ENCODE peak calls at places on chromosomes 4 and X, in ten cellular contexts. L is right lobe of liver, Q is K562, T is ovary, M is upper lobe of left lung, J is HepG2, C is thyroid gland, F is breast epithelium, I is Peyer's patch, H is lower leg skin. V is an unnamed sample.

GRCh38 chr4:73435984-73436383 is at the start of gene AFP:
- DNase-seq in L (no peak), Q (no peak), T (no peak), M (no peak), J (peak), C (no peak), F (no peak), I (no peak), H (no peak), V (no peak)

GRCh38 chr4:173924561-173924960 is 358.9 kb downstream of the FBXO8 start:
- DNase-seq in L (no peak), Q (no peak), T (no peak), M (no peak), J (no peak), C (no peak), F (no peak), I (no peak), H (no peak), V (no peak)

GRCh38 chrX:46967547-46967946 is 55.3 kb downstream of the JADE3 start:
- DNase-seq in L (no peak), Q (no peak), T (no peak), M (no peak), J (no peak), C (peak), F (no peak), I (no peak), H (no peak), V (no peak)

GRCh38 chr4:1570291-1571164 is 113.6 kb downstream of the FAM53A start:
- DNase-seq in L (no peak), Q (no peak), T (peak), M (no peak), J (no peak), C (no peak), F (no peak), I (no peak), H (peak), V (no peak)

GRCh38 chrX:111086521-111087127 is 9.4 kb upstream of the PAK3 start:
- DNase-seq in L (no peak), Q (no peak), T (no peak), M (no peak), J (no peak), C (no peak), F (no peak), I (no peak), H (no peak), V (no peak)

GRCh38 chrX:112901821-112902732 is 61.4 kb upstream of the AMOT start:
- DNase-seq in L (no peak), Q (no peak), T (no peak), M (no peak), J (no peak), C (peak), F (no peak), I (no peak), H (no peak), V (no peak)

GRCh38 chr4:125387770-125388169 is 73.0 kb downstream of the FAT4 start:
- DNase-seq in L (no peak), Q (no peak), T (no peak), M (no peak), J (no peak), C (no peak), F (no peak), I (no peak), H (no peak), V (no peak)

GRCh38 chr4:33924239-33924638 is 2320.1 kb downstream of the ARAP2 start:
- DNase-seq in L (no peak), Q (no peak), T (no peak), M (peak), J (no peak), C (peak), F (no peak), I (no peak), H (no peak), V (no peak)

GRCh38 chr4:88933414-88933813 is 123.6 kb downstream of the FAM13A start:
- DNase-seq in L (no peak), Q (no peak), T (no peak), M (no peak), J (no peak), C (no peak), F (no peak), I (no peak), H (no peak), V (no peak)

GRCh38 chr4:81255524-81255923 is 40.5 kb upstream of the PRKG2 start:
- DNase-seq in L (no peak), Q (no peak), T (no peak), M (no peak), J (no peak), C (no peak), F (no peak), I (no peak), H (no peak), V (no peak)

GRCh38 chr4:108345862-108346530 is 177.3 kb upstream of the LEF1 start:
- DNase-seq in L (no peak), Q (no peak), T (no peak), M (no peak), J (no peak), C (no peak), F (no peak), I (no peak), H (no peak), V (no peak)

GRCh38 chrX:118637997-118638396 is 89.4 kb upstream of the IL13RA1 start:
- DNase-seq in L (no peak), Q (no peak), T (no peak), M (no peak), J (peak), C (no peak), F (no peak), I (no peak), H (no peak), V (no peak)

GRCh38 chrX:23692166-23692565 is 24.9 kb downstream of the PRDX4 start:
- DNase-seq in L (no peak), Q (no peak), T (no peak), M (no peak), J (no peak), C (peak), F (no peak), I (no peak), H (no peak), V (no peak)

GRCh38 chr4:41632481-41633073 is 94.6 kb downstream of the LIMCH1 start:
- DNase-seq in L (no peak), Q (no peak), T (no peak), M (no peak), J (no peak), C (no peak), F (no peak), I (no peak), H (no peak), V (no peak)

GRCh38 chrX:109857898-109858297 is 124.8 kb upstream of the ACSL4 start:
- DNase-seq in L (no peak), Q (no peak), T (no peak), M (no peak), J (no peak), C (no peak), F (no peak), I (no peak), H (no peak), V (no peak)

GRCh38 chr4:142984871-142985585 is 138.9 kb upstream of the INPP4B start:
- DNase-seq in L (no peak), Q (no peak), T (no peak), M (no peak), J (peak), C (no peak), F (no peak), I (no peak), H (no peak), V (peak)

GRCh38 chrX:146604196-146604595 is 205.4 kb upstream of the CXorf51B start:
- DNase-seq in L (no peak), Q (no peak), T (no peak), M (no peak), J (no peak), C (no peak), F (no peak), I (no peak), H (no peak), V (no peak)

GRCh38 chrX:155086202-155086840 is 15.0 kb downstream of the BRCC3 start:
- DNase-seq in L (peak), Q (peak), T (no peak), M (no peak), J (peak), C (peak), F (no peak), I (no peak), H (no peak), V (peak)

GRCh38 chr4:14719053-14719452 is 283.2 kb upstream of the CPEB2 start:
- DNase-seq in L (no peak), Q (no peak), T (no peak), M (peak), J (no peak), C (no peak), F (no peak), I (no peak), H (peak), V (no peak)

GRCh38 chrX:11558972-11559371 is 106.7 kb downstream of the ARHGAP6 start:
- DNase-seq in L (no peak), Q (peak), T (no peak), M (no peak), J (peak), C (peak), F (no peak), I (no peak), H (no peak), V (peak)

GRCh38 chrX:136251042-136251991 is at the start of gene MAP7D3:
- DNase-seq in L (peak), Q (peak), T (peak), M (peak), J (no peak), C (peak), F (peak), I (peak), H (peak), V (peak)

GRCh38 chrX:76815754-76816153 is 388.2 kb downstream of the MAGEE1 start:
- DNase-seq in L (no peak), Q (no peak), T (no peak), M (no peak), J (no peak), C (no peak), F (no peak), I (no peak), H (no peak), V (no peak)

GRCh38 chr4:105060628-105061027 is 86.0 kb upstream of the TET2 start:
- DNase-seq in L (no peak), Q (no peak), T (no peak), M (no peak), J (no peak), C (no peak), F (no peak), I (no peak), H (no peak), V (no peak)

GRCh38 chrX:38233891-38234807 is 13.5 kb upstream of the SRPX start:
- DNase-seq in L (no peak), Q (no peak), T (no peak), M (no peak), J (no peak), C (no peak), F (no peak), I (no peak), H (no peak), V (no peak)

GRCh38 chrX:22686138-22686541 is 313.6 kb upstream of the DDX53 start:
- DNase-seq in L (no peak), Q (no peak), T (no peak), M (no peak), J (no peak), C (peak), F (no peak), I (no peak), H (no peak), V (no peak)

GRCh38 chr4:83486457-83487129 is 1.7 kb upstream of the ABRAXAS1 start:
- DNase-seq in L (no peak), Q (no peak), T (no peak), M (no peak), J (peak), C (no peak), F (no peak), I (no peak), H (no peak), V (peak)

GRCh38 chr4:83489711-83490326 is 4.9 kb upstream of the ABRAXAS1 start:
- DNase-seq in L (no peak), Q (no peak), T (no peak), M (no peak), J (no peak), C (no peak), F (no peak), I (no peak), H (no peak), V (peak)

GRCh38 chr4:83484500-83485431 is at the start of gene ABRAXAS1:
- DNase-seq in L (peak), Q (peak), T (peak), M (peak), J (peak), C (peak), F (peak), I (peak), H (peak), V (peak)
- TF ChIP-seq POLR2A in L (peak), Q (peak), T (peak), M (peak), J (peak), C (peak), F (no peak), I (peak), H (no peak), V (peak)

DNA sequence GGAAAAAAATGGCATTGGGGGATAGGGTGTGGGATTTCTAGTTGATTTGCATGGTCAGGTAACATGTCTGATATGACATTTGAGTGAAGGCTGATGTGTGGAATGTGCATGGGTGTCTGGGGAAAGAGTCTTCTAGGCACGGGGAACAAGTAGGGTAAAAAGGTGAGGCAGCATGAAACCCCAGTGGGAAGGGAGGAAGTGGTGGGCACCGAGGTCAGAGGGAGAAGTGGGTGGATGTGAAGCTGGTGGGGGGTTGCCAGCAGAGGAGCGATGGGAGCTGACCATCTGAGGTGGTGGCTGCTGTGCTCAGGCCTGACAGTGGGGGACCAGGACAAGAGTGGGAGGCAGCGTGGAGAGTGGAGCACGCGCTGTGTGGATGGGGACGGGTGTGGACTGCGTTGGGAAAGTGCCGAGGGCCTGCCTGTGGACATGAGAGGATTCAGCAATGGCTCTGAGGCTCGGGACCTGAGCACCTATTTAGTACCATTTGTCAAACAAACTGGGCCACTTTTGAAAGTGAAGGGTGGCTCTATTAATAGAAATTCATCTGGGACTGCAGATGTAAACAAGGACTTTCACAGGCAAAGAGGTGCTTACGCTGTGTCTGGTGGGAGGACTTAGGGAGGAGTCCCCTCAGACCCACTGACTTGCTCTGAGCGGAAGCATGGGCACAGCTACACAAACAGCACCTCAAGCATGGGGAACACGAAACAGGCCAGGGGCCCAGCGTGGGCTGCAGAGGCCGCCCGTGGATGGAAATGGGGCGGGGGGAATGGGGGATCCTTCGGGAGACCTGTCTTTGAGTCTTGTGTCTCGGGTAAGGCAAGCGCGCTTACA is 16.7 kb upstream of the S100P start:
- DNase-seq in L (no peak), Q (no peak), T (no peak), M (peak), J (no peak), C (no peak), F (no peak), I (no peak), H (no peak), V (no peak)
- TF ChIP-seq POLR2A in L (no peak), Q (peak), T (no peak), M (peak), J (no peak), C (no peak), F (no peak), I (no peak), H (no peak), V (no peak)

DNA sequence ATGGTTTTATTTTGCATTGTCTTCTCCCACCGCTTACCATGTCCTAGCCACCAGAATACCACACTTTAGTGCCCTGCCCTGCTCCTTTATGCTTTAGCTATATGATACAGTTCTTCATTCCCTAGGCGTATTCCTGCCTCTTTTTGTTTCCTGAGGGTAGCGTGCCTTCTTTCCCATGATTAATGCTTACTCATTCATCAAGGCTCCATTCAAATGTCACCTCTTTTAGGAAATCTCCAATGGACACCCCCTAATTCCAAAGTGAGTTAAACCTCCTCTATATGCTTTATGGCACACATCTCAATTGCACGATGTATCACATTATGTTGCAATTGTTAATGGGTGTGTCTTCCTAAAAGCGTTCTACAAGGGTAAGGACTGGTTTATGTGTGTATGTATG is 46.2 kb downstream of the SPANXD start:
- DNase-seq in L (no peak), Q (no peak), T (no peak), M (no peak), J (no peak), C (no peak), F (no peak), I (no peak), H (no peak), V (no peak)
- TF ChIP-seq POLR2A in L (no peak), Q (no peak), T (no peak), M (no peak), J (no peak), C (no peak), F (no peak), I (no peak), H (no peak), V (no peak)

GRCh38 chr4:66691101-66691500 is 854.2 kb downstream of the CENPC start:
- DNase-seq in L (no peak), Q (no peak), T (no peak), M (no peak), J (no peak), C (no peak), F (no peak), I (no peak), H (no peak), V (no peak)
- TF ChIP-seq POLR2A in L (no peak), Q (no peak), T (no peak), M (no peak), J (no peak), C (no peak), F (no peak), I (no peak), H (no peak), V (no peak)

DNA sequence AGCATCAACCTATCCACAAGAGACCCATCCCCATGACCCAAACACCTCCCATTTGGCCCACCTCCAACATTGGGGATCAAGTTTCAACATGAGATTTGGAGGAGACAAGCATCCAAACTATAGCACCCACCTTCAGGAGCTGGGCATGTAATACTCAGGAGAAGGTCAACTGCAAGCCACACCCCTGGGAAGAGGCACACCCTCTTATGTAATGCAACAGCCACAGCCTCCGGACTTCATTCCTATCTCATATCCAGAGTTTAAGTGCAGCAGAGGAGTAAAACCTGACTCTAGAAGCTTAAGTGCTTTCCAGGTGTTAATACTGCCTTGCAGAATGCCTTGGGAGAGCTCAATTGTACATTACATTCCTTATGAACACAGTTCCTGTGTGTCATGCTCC is 197.4 kb downstream of the PTTG2 start:
- DNase-seq in L (no peak), Q (no peak), T (no peak), M (peak), J (no peak), C (no peak), F (no peak), I (no peak), H (no peak), V (peak)
- TF ChIP-seq POLR2A in L (no peak), Q (no peak), T (no peak), M (no peak), J (no peak), C (no peak), F (no peak), I (no peak), H (no peak), V (no peak)

DNA sequence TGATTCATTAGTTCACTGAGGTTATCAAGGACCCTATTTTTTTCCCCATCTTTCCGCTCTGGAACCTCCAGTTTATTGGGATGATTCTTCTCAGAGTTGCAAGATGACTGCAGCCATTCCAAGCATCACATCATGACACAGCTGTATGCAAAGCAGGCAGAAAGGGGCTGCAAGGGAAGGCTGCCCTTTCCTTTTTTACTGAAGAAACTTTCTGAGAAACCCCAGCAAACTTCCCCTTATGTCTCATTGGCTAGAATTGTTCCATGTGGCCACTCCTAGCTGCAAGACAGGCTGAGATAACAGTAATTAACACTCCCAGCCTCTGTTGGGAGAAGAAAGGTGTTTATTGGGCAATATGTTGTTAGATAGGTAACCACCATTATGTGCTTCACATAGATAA is 102.6 kb downstream of the SATL1 start:
- DNase-seq in L (no peak), Q (no peak), T (no peak), M (no peak), J (no peak), C (no peak), F (no peak), I (no peak), H (no peak), V (no peak)
- TF ChIP-seq POLR2A in L (no peak), Q (no peak), T (no peak), M (no peak), J (no peak), C (no peak), F (no peak), I (no peak), H (no peak), V (no peak)

GRCh38 chrX:75155830-75156525 is at the start of gene ABCB7:
- DNase-seq in L (peak), Q (peak), T (peak), M (peak), J (peak), C (peak), F (no peak), I (peak), H (peak), V (peak)
- TF ChIP-seq POLR2A in L (peak), Q (peak), T (no peak), M (peak), J (peak), C (peak), F (no peak), I (no peak), H (no peak), V (peak)

DNA sequence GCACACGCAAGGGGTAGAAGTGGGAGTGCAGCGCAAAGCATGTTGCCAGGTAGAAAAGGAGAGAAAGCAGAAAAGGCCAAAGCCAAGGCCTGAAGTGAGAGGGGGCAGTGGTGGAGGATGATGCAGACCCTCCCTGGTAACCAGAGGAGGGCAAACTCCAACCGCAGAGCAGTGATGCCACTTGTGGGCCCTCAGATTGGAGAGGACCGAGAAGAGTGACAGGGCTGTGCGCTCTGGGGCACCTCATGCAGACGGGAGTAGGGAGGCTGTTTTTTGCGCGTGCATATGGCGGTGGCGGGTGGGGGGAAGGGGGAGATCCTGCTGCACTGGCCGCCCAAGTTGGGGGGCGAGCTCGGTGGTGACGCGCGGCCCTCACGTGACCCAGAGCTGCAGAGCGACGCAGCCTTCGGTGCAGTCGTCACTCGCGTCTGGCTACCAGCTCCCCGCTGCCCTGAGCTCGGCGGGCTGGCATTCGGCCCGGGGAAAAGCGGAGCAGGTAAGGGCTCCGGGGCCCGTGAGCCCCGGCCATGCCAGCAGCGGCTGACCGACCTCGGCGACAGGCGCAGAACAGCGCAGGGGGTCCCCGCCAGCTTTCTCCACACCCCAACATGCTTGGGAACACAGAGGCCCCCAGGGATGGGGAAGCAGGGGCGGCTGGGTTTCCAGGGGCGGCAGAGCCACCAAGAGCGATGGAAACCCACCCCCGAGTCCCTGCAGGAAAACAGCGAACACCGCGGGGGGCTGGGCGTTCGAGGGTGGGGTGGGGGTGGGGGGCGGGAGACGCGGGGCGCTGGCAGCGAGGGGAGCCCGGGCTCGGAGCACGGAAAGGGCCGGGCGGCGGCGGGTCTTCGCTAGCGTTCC is at the start of gene BEX3:
- DNase-seq in L (peak), Q (no peak), T (peak), M (peak), J (peak), C (peak), F (peak), I (peak), H (no peak), V (peak)
- TF ChIP-seq POLR2A in L (peak), Q (no peak), T (peak), M (peak), J (peak), C (peak), F (no peak), I (no peak), H (no peak), V (peak)

V was measured in erythroblast.